ENCODE peak calls at places on chromosomes 5 and 9, in nine cellular contexts. O, R, P, G, V, K, C, Y and F are unnamed samples.

GRCh38 chr5:59367791-59368394 is 525.6 kb downstream of the PDE4D start:
- DNase-seq in P (peak), R (peak), G (no peak), O (no peak), Y (peak), K (peak), C (no peak), V (peak), F (peak)

GRCh38 chr5:145678255-145678654 is 156.9 kb downstream of the PRELID2 start:
- DNase-seq in P (no peak), K (no peak), Y (no peak), V (no peak), O (no peak), R (no peak), G (no peak), C (no peak), F (no peak)

GRCh38 chr5:38404236-38404635 is 145.9 kb downstream of the EGFLAM start:
- DNase-seq in Y (no peak), R (no peak), G (no peak), V (no peak), K (no peak), C (no peak), O (no peak), P (no peak), F (no peak)

GRCh38 chr9:89739531-89740315 is 134.9 kb downstream of the GADD45G start:
- DNase-seq in Y (no peak), C (no peak), K (no peak), P (no peak), R (no peak), V (no peak), G (no peak), O (no peak), F (no peak)

GRCh38 chr9:87836951-87837715 is 45.5 kb upstream of the SPATA31E1 start:
- DNase-seq in K (no peak), O (no peak), Y (no peak), P (no peak), R (no peak), V (no peak), G (no peak), C (no peak), F (no peak)

GRCh38 chr5:131589510-131590348 is 45.3 kb downstream of the RAPGEF6 start:
- DNase-seq in K (peak), G (no peak), P (peak), V (peak), C (no peak), R (peak), O (no peak), Y (peak), F (peak)

GRCh38 chr9:78396087-78396486 is 99.2 kb downstream of the PSAT1 start:
- DNase-seq in Y (no peak), G (no peak), K (no peak), V (no peak), C (no peak), O (no peak), R (no peak), P (no peak), F (no peak)

GRCh38 chr5:135344351-135344750 is 54.7 kb downstream of the MACROH2A1 start:
- DNase-seq in Y (no peak), O (no peak), K (no peak), V (no peak), G (no peak), C (no peak), P (no peak), R (peak), F (peak)

GRCh38 chr9:121752929-121753328 is 101.5 kb downstream of the DAB2IP start:
- DNase-seq in G (no peak), O (no peak), V (no peak), C (no peak), P (no peak), K (no peak), Y (no peak), R (no peak), F (no peak)

GRCh38 chr5:81825237-81825636 is 74.3 kb upstream of the SSBP2 start:
- DNase-seq in K (peak), O (no peak), C (no peak), G (peak), Y (peak), V (peak), R (peak), P (no peak), F (peak)

GRCh38 chr5:113452941-113453340 is 18.2 kb upstream of the TSSK1B start:
- DNase-seq in R (no peak), G (no peak), K (no peak), Y (no peak), V (no peak), P (no peak), C (no peak), O (no peak), F (no peak)

GRCh38 chr5:26482817-26483375 is 555.5 kb downstream of the CDH9 start:
- DNase-seq in V (peak), P (no peak), G (no peak), R (peak), K (peak), O (no peak), Y (peak), C (no peak), F (peak)

GRCh38 chr5:14909369-14909768 is 37.8 kb upstream of the ANKH start:
- DNase-seq in Y (no peak), P (no peak), K (no peak), O (no peak), R (no peak), V (no peak), G (no peak), C (no peak), F (no peak)

GRCh38 chr5:19977069-19977468 is 10.9 kb downstream of the CDH18 start:
- DNase-seq in C (no peak), Y (no peak), K (no peak), V (no peak), O (no peak), R (no peak), P (no peak), G (no peak), F (no peak)

GRCh38 chr5:127098246-127098645 is 24.9 kb upstream of the C5orf63 start:
- DNase-seq in P (no peak), O (no peak), G (no peak), C (no peak), Y (no peak), R (no peak), V (no peak), K (no peak), F (no peak)

GRCh38 chr5:9069650-9070049 is 476.2 kb downstream of the SEMA5A start:
- DNase-seq in K (no peak), V (no peak), R (peak), C (no peak), Y (no peak), O (no peak), P (no peak), G (no peak), F (peak)

GRCh38 chr5:165940541-165940940 is 2350.9 kb upstream of the WWC1 start:
- DNase-seq in V (no peak), O (no peak), K (no peak), R (no peak), G (no peak), P (no peak), Y (no peak), C (no peak), F (no peak)

GRCh38 chr9:103152473-103152872 is 157.3 kb downstream of the CYLC2 start:
- DNase-seq in V (no peak), P (no peak), O (no peak), C (no peak), K (no peak), G (no peak), R (peak), Y (no peak), F (no peak)

GRCh38 chr9:106333487-106333886 is 529.5 kb upstream of the ZNF462 start:
- DNase-seq in Y (peak), G (no peak), K (peak), V (no peak), C (no peak), P (no peak), O (no peak), R (no peak), F (no peak)

GRCh38 chr5:180330810-180331646 is 22.1 kb downstream of the GFPT2 start:
- DNase-seq in Y (peak), G (no peak), O (no peak), R (peak), V (no peak), K (peak), P (no peak), C (no peak), F (peak)